ENCODE peak calls at places on chromosomes 3 and 15, in seven cellular contexts. D is right lobe of liver; B is neural progenitor cell; T is NCI-H1092; R is ELR; A is stimulated activated naive CD8-positive, alpha-beta T cell treated with anti-CD3 and anti-CD28 coated beads, Interleukin-15, Interleukin-2, amounts not matched to agents 100 U/mL and 50 U/mL, for 24 hours; I is activated CD4-positive, alpha-beta T cell treated with anti-CD3 and anti-CD28 coated beads, Interleukin-2, amount 10 ng/mL, durations not matched to agents 7 days and 5 days. O is an unnamed sample.

GRCh38 chr15:53831907-53832793 is 72.7 kb upstream of the WDR72 start:
- DNase-seq in T (no peak), R (no peak), A (no peak), B (no peak), I (no peak), D (no peak), O (peak; percentile 71)

GRCh38 chr15:77866186-77866585 is 211.3 kb downstream of the TBC1D2B start:
- DNase-seq in B (no peak), I (no peak), R (no peak), T (no peak), A (no peak), D (peak; percentile 32), O (no peak)

GRCh38 chr15:73021139-73021621 is 31.1 kb upstream of the NEO1 start:
- DNase-seq in R (no peak), I (no peak), D (no peak), B (peak; percentile 83), A (no peak), T (no peak), O (no peak)

GRCh38 chr3:127214990-127215389 is 22.1 kb downstream of the PRR23E start:
- DNase-seq in B (peak; percentile 22), A (no peak), I (no peak), R (no peak), T (no peak), D (no peak), O (no peak)

GRCh38 chr3:185929192-185930151 is 8.3 kb downstream of the TRA2B start:
- DNase-seq in A (no peak), R (peak; percentile 81), I (no peak), B (peak; percentile 23), T (no peak), D (no peak), O (no peak)

GRCh38 chr15:88472225-88472624 is 4.7 kb downstream of the MRPS11 start:
- DNase-seq in R (no peak), A (no peak), I (no peak), B (no peak), T (no peak), D (no peak), O (no peak)

GRCh38 chr3:111667621-111668239 is 72.6 kb upstream of the ZBED2 start:
- DNase-seq in R (peak; percentile 74), D (no peak), A (peak; percentile 62), B (no peak), I (peak; percentile 91), T (no peak), O (no peak)

GRCh38 chr3:138348107-138348949 is at the start of gene MRAS:
- DNase-seq in A (peak; percentile 44), T (peak; percentile 44), R (peak; percentile 80), I (no peak), D (peak; percentile 83), B (peak; percentile 93), O (peak; percentile 80)

GRCh38 chr3:126758882-126759281 is 54.8 kb downstream of the CHCHD6 start:
- DNase-seq in I (no peak), A (no peak), R (no peak), B (no peak), T (no peak), D (no peak), O (no peak)

GRCh38 chr3:9396301-9396631 is 1.1 kb upstream of the SETD5 start:
- DNase-seq in I (peak; percentile 90), T (peak; percentile 40), B (peak; percentile 93), A (no peak), D (no peak), R (peak; percentile 96), O (peak; percentile 97)

GRCh38 chr3:169278667-169279066 is 384.8 kb downstream of the MECOM start:
- DNase-seq in A (no peak), R (no peak), I (no peak), D (no peak), T (no peak), B (no peak), O (no peak)

GRCh38 chr3:66499881-66500574 is 794 bp downstream of the LRIG1 start:
- DNase-seq in T (no peak), B (peak; percentile 47), D (peak; percentile 55), A (peak; percentile 49), I (peak; percentile 40), R (peak; percentile 40), O (peak; percentile 15)

GRCh38 chr15:29596266-29596665 is 226.0 kb downstream of the TJP1 start:
- DNase-seq in I (no peak), T (no peak), D (no peak), B (no peak), R (peak; percentile 69), A (no peak), O (no peak)

GRCh38 chr15:59262316-59262715 is 55.7 kb downstream of the LDHAL6B start:
- DNase-seq in T (no peak), B (no peak), R (no peak), D (no peak), A (no peak), I (no peak), O (no peak)

O was measured in Caki2.